ENCODE peak calls at places on chromosomes 6 and 20, in nine cellular contexts. H, B, V, M, E, I, T, O and D are unnamed samples.

GRCh38 chr6:52403627-52404026 is 16.5 kb upstream of the EFHC1 start:
- DNase-seq in H (peak), B (peak), V (no peak), M (peak), E (no peak), I (no peak), T (no peak), O (no peak), D (no peak)

GRCh38 chr6:113359155-113360140 is 497.7 kb upstream of the MARCKS start:
- DNase-seq in H (no peak), B (peak), V (no peak), M (peak), E (no peak), I (no peak), T (no peak), O (no peak), D (no peak)

GRCh38 chr6:152295346-152295745 is 341.8 kb downstream of the SYNE1 start:
- DNase-seq in H (no peak), B (no peak), V (no peak), M (peak), E (no peak), I (no peak), T (no peak), O (peak), D (peak)

GRCh38 chr6:111666812-111667211 is 61.1 kb upstream of the TRAF3IP2 start:
- DNase-seq in H (no peak), B (no peak), V (no peak), M (peak), E (no peak), I (no peak), T (no peak), O (no peak), D (peak)

GRCh38 chr6:169571123-169571962 is 130.5 kb downstream of the WDR27 start:
- DNase-seq in H (no peak), B (no peak), V (no peak), M (peak), E (no peak), I (no peak), T (no peak), O (no peak), D (no peak)

GRCh38 chr6:36615018-36615761 is 21.0 kb downstream of the SRSF3 start:
- DNase-seq in H (no peak), B (peak), V (no peak), M (peak), E (peak), I (peak), T (peak), O (no peak), D (peak)

GRCh38 chr6:135088232-135088760 is 33.7 kb upstream of the HBS1L start:
- DNase-seq in H (no peak), B (no peak), V (no peak), M (no peak), E (no peak), I (no peak), T (no peak), O (no peak), D (no peak)

GRCh38 chr20:59515013-59515905 is 89.1 kb upstream of the PHACTR3 start:
- DNase-seq in H (peak), B (peak), V (peak), M (peak), E (peak), I (peak), T (peak), O (no peak), D (peak)

GRCh38 chr20:55386686-55387085 is 618.6 kb downstream of the CBLN4 start:
- DNase-seq in H (no peak), B (no peak), V (no peak), M (no peak), E (no peak), I (no peak), T (no peak), O (no peak), D (no peak)

GRCh38 chr6:166485651-166486535 is 100.6 kb downstream of the RAMACL start:
- DNase-seq in H (no peak), B (no peak), V (no peak), M (no peak), E (no peak), I (no peak), T (peak), O (no peak), D (no peak)

GRCh38 chr6:156877126-156877863 is 100.1 kb downstream of the ARID1B start:
- DNase-seq in H (peak), B (no peak), V (no peak), M (no peak), E (no peak), I (no peak), T (peak), O (no peak), D (no peak)

GRCh38 chr20:1802385-1803215 is 92.6 kb upstream of the SIRPA start:
- DNase-seq in H (peak), B (no peak), V (peak), M (peak), E (peak), I (peak), T (peak), O (peak), D (peak)

GRCh38 chr20:2873747-2874041 is 413 bp downstream of the PTPRA start:
- DNase-seq in H (peak), B (peak), V (peak), M (peak), E (peak), I (peak), T (no peak), O (no peak), D (peak)

GRCh38 chr6:37979392-37980221 is 160.1 kb downstream of the ZFAND3 start:
- DNase-seq in H (no peak), B (no peak), V (no peak), M (peak), E (no peak), I (no peak), T (no peak), O (no peak), D (no peak)

GRCh38 chr6:163630575-163630974 is 216.1 kb downstream of the QKI start:
- DNase-seq in H (no peak), B (no peak), V (no peak), M (no peak), E (no peak), I (no peak), T (no peak), O (no peak), D (no peak)